ENCODE peak calls at places on chromosomes 11 and 22, in ten cellular contexts. Z is upper lobe of right lung; B is LHCN-M2; O is CD4-positive, CD25-positive, alpha-beta regulatory T cell; E is pancreas; T is NCI-H187; K is T-helper 1 cell; Y is hepatocyte; C is amniotic stem cell; X is GM20000. G is an unnamed sample.

GRCh38 chr22:43714104-43714503 is 98.0 kb downstream of the EFCAB6 start:
- DNase-seq in Z (no peak), B (no peak), O (no peak), E (no peak), T (no peak), K (no peak), Y (no peak), C (no peak), X (no peak), G (no peak)

GRCh38 chr11:100009728-100010127 is 677.4 kb upstream of the ARHGAP42 start:
- DNase-seq in Z (no peak), B (no peak), O (no peak), E (no peak), T (no peak), K (no peak), Y (no peak), C (no peak), X (no peak), G (no peak)

GRCh38 chr11:77039491-77040400 is 5.5 kb downstream of the B3GNT6 start:
- DNase-seq in Z (peak; percentile 70), B (peak; percentile 39), O (no peak), E (peak; percentile 55), T (no peak), K (no peak), Y (peak; percentile 59), C (no peak), X (peak; percentile 77), G (peak; percentile 38)

GRCh38 chr11:14542384-14542783 is 22.2 kb upstream of the PSMA1 start:
- DNase-seq in Z (no peak), B (no peak), O (no peak), E (no peak), T (no peak), K (no peak), Y (no peak), C (no peak), X (no peak), G (no peak)

GRCh38 chr11:72471005-72471898 is 36.9 kb upstream of the CLPB start:
- DNase-seq in Z (peak; percentile 69), B (peak; percentile 67), O (peak; percentile 23), E (peak; percentile 69), T (peak; percentile 44), K (peak; percentile 24), Y (peak; percentile 85), C (peak; percentile 20), X (peak; percentile 70), G (peak; percentile 67)

GRCh38 chr11:117807482-117808272 is 10.7 kb upstream of the DSCAML1 start:
- DNase-seq in Z (peak; percentile 86), B (peak; percentile 26), O (peak; percentile 64), E (peak; percentile 75), T (no peak), K (peak; percentile 56), Y (peak; percentile 89), C (no peak), X (peak; percentile 78), G (peak; percentile 84)

GRCh38 chr11:126332221-126332711 is 23.2 kb upstream of the ST3GAL4 start:
- DNase-seq in Z (peak; percentile 40), B (peak; percentile 89), O (no peak), E (no peak), T (no peak), K (no peak), Y (no peak), C (peak; percentile 46), X (no peak), G (peak; percentile 65)

GRCh38 chr22:26134654-26135330 is 34.5 kb upstream of the SEZ6L start:
- DNase-seq in Z (no peak), B (peak; percentile 7), O (no peak), E (no peak), T (no peak), K (no peak), Y (peak; percentile 6), C (no peak), X (no peak), G (no peak)